ENCODE peak calls at places on chromosomes 5 and 9, in four cellular contexts. One of them, this sample, is unnamed. For H3K36me3, the result is how much of the 10 kb centered on the place peaks cover.

GRCh38 chr5:1033178-1033577 is 24.6 kb downstream of the NKD2 start:
- DNase-seq in IMR-90: no peak
- DNase-seq in right atrium auricular region: no peak
- DNase-seq in pancreas: no peak
- DNase-seq in this sample: no peak

GRCh38 chr9:136148766-136149165 is 30.1 kb upstream of the TMEM250 start:
- DNase-seq in IMR-90: no peak
- DNase-seq in pancreas: no peak
- DNase-seq in right atrium auricular region: no peak
- DNase-seq in this sample: no peak

GRCh38 chr5:117881426-117882230 is 1106.7 kb downstream of the DTWD2 start:
- DNase-seq in right atrium auricular region: no peak
- DNase-seq in pancreas: no peak
- DNase-seq in IMR-90: no peak
- DNase-seq in this sample: no peak

GRCh38 chr5:132839426-132840301 is 9.2 kb upstream of the SHROOM1 start:
- DNase-seq in right atrium auricular region: no peak
- DNase-seq in IMR-90: peak
- DNase-seq in pancreas: no peak
- DNase-seq in this sample: no peak

GRCh38 chr5:159022178-159022556 is 77.5 kb downstream of the EBF1 start:
- DNase-seq in pancreas: peak
- DNase-seq in IMR-90: peak
- DNase-seq in right atrium auricular region: peak
- DNase-seq in this sample: peak

GRCh38 chr9:114674076-114674797 is 7.8 kb downstream of the TEX48 start:
- DNase-seq in right atrium auricular region: no peak
- DNase-seq in pancreas: no peak
- DNase-seq in IMR-90: no peak
- DNase-seq in this sample: no peak

GRCh38 chr5:176185133-176185733 is 53.0 kb upstream of the SIMC1 start:
- DNase-seq in pancreas: no peak
- DNase-seq in right atrium auricular region: no peak
- DNase-seq in IMR-90: peak
- DNase-seq in this sample: no peak

GRCh38 chr5:12320331-12320730 is 416.1 kb upstream of the CTNND2 start:
- DNase-seq in IMR-90: no peak
- DNase-seq in pancreas: no peak
- DNase-seq in right atrium auricular region: no peak
- DNase-seq in this sample: no peak

GRCh38 chr9:110081395-110081794 is 126.6 kb downstream of the C9orf152 start:
- DNase-seq in IMR-90: peak
- DNase-seq in pancreas: no peak
- DNase-seq in right atrium auricular region: no peak
- DNase-seq in this sample: no peak

GRCh38 chr9:88537743-88538055 is 2.7 kb downstream of the NXNL2 start:
- DNase-seq in pancreas: no peak
- DNase-seq in right atrium auricular region: peak
- DNase-seq in IMR-90: peak
- DNase-seq in this sample: peak

GRCh38 chr5:169649486-169649885 is 12.4 kb downstream of the DOCK2 start:
- DNase-seq in pancreas: no peak
- DNase-seq in IMR-90: no peak
- DNase-seq in right atrium auricular region: no peak
- DNase-seq in this sample: no peak

GRCh38 chr5:1162276-1162675 is 39.1 kb upstream of the SLC6A19 start:
- DNase-seq in IMR-90: no peak
- DNase-seq in pancreas: no peak
- DNase-seq in right atrium auricular region: no peak
- DNase-seq in this sample: no peak

GRCh38 chr5:6291961-6292360 is 86.4 kb downstream of the MED10 start:
- DNase-seq in right atrium auricular region: no peak
- DNase-seq in pancreas: no peak
- DNase-seq in IMR-90: no peak
- DNase-seq in this sample: no peak

GRCh38 chr9:113844466-113844865 is 31.6 kb upstream of the ZNF618 start:
- DNase-seq in IMR-90: no peak
- DNase-seq in right atrium auricular region: no peak
- DNase-seq in pancreas: no peak
- DNase-seq in this sample: no peak

GRCh38 chr5:178770621-178771020 is 40.2 kb upstream of the ZNF354A start:
- DNase-seq in IMR-90: no peak
- DNase-seq in pancreas: no peak
- DNase-seq in right atrium auricular region: no peak
- DNase-seq in this sample: no peak

GRCh38 chr5:13498279-13498678 is 446.2 kb downstream of the DNAH5 start:
- DNase-seq in IMR-90: no peak
- DNase-seq in pancreas: no peak
- DNase-seq in right atrium auricular region: no peak
- DNase-seq in this sample: no peak

GRCh38 chr5:142215915-142216681 is 107.5 kb downstream of the NDFIP1 start:
- DNase-seq in IMR-90: peak
- DNase-seq in pancreas: peak
- DNase-seq in right atrium auricular region: peak
- DNase-seq in this sample: peak

GRCh38 chr5:88786217-88786560 is 96.8 kb downstream of the MEF2C start:
- DNase-seq in pancreas: no peak
- DNase-seq in IMR-90: no peak
- DNase-seq in right atrium auricular region: no peak
- DNase-seq in this sample: no peak

DNA sequence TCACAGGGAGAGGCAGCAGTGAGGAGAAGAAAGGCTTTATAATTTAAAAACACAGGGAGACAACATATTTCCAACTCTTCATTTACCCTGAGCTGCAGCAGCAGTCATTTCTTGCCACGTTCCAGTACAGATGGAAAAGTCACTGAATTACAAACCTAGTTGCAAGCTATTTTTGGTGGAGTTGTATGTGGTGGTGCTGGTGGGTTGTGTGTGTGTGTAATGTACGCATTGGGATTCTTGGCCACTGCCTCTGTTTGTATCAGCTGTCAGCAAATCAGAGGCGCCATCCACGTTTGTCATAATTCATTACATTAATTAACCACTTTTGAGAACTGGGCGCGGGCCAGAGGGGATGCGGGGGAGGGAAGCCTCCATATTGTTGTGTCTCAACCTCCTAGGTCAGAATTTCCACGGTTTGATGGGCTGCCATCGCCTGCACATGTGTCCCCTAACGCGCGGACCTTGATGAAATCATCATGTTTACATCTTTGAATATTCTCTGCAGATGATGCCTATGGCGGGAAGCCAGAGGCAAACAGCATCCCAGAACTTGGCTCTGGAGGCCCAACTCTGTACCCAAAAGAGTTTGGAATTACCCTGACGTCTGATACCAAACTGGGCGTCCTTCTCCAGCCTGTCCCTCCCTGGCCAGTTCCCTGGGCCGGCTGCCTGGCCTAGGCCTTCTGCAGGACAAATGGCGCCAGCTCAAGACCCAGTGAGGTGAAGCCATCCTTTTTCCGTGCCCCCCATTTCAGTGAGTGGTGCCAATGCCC is 54.8 kb downstream of the FGF18 start:
- DNase-seq in right atrium auricular region: no peak
- DNase-seq in pancreas: no peak
- DNase-seq in IMR-90: peak
- DNase-seq in this sample: no peak
- TF ChIP-seq CTCF in right atrium auricular region: no peak
- TF ChIP-seq CTCF in pancreas: no peak
- TF ChIP-seq CTCF in IMR-90: no peak
- TF ChIP-seq CTCF in this sample: no peak

DNA sequence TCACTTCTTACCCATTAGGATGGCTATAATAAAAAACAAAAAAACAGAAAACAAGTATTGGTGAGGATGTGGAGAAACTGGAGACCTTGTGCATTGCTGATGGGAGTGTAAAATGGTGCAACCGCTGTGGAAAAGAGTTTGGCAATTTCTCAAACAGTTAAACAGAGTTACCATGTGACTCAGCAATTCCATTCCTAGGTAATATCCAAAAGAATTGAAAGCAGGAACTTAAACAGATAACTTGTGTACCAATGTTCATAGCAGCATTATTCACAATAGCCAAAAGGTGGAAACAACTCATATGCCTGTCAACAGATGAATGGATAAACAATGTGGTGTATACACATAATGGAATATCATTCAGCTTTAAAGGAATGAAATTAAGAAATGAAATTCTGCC is 28.9 kb downstream of the DCP2 start:
- DNase-seq in IMR-90: peak
- DNase-seq in pancreas: no peak
- DNase-seq in right atrium auricular region: no peak
- DNase-seq in this sample: no peak
- H3K36me3 ChIP-seq in IMR-90: under half
- H3K36me3 ChIP-seq in pancreas: under half
- H3K36me3 ChIP-seq in right atrium auricular region: under half
- H3K36me3 ChIP-seq in this sample: under half

DNA sequence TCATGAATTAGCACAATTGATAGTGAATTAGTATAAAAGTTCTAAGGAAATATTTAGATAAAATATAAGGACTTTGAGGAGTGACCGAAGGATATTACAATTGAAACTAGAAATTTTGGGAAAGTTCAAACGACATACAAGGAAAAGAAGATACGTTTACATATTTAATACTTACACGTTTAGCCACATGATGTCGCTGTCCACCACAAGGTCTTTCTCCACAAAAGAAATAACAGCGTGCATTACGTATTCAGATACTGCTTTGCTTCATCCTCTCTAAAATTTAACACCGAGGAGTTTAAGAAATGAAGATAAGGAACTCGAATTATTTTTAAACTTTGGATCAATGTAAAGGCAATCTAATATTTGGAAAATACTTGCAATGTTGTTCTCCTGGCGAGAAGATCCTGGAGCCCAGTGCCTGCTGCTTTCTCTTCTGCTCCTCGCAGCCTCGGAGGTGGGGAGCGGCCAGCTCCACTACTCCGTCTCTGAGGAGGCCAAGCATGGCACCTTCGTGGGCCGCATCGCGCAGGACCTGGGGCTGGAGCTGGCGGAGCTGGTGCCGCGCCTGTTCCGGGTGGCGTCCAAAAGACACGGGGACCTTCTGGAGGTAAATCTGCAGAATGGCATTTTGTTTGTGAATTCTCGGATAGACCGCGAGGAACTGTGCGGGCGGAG is at the start of gene PCDHA3:
- DNase-seq in right atrium auricular region: no peak
- DNase-seq in IMR-90: peak
- DNase-seq in pancreas: no peak
- DNase-seq in this sample: no peak
- TF ChIP-seq CTCF in right atrium auricular region: no peak
- TF ChIP-seq CTCF in IMR-90: peak
- TF ChIP-seq CTCF in pancreas: no peak
- TF ChIP-seq CTCF in this sample: no peak

GRCh38 chr5:31492824-31493223 is 39.1 kb downstream of the DROSHA start:
- DNase-seq in pancreas: no peak
- DNase-seq in right atrium auricular region: no peak
- DNase-seq in IMR-90: peak
- DNase-seq in this sample: no peak
- H3K36me3 ChIP-seq in pancreas: under half
- H3K36me3 ChIP-seq in right atrium auricular region: half or more
- H3K36me3 ChIP-seq in IMR-90: under half
- H3K36me3 ChIP-seq in this sample: under half

DNA sequence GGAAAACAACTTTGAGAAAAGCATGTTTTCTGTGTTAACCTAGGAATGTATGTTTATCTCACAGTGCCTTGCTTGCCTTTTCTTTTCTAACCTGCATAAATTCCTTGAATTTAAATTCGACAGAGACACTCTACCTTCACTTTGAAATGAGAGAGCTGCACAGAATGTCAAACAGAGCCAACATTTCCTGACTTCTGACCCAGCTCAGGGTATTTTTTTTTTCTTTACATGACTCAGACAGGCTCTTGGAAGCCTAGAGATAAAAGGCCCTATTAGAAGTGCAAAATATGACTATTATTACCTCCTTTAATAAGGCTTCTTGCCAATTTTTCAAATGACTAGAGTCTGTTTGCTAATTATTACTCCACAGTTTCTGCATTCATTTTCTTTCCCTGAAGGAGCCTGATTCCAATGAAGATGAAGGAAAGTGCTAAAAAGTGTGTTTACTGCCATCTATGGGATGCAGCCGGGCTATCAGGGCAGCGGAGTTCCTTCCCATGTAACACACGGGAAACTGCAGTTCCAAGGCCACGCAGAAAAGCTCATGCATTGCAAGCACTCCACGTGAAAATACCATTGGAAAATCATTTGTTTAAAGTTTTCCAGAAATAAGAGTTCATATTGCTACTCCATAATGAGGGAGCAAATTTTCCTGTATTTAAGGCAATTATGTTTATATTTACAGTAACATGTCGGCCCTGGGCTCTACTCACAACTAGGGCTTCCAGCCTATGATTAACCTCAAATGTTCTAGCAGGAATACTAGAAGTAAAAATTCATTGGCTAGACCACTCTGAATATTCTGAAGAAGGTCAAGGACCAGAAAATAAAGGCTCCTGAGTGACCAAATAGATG is 485.6 kb downstream of the ZSWIM6 start:
- DNase-seq in pancreas: peak
- DNase-seq in right atrium auricular region: no peak
- DNase-seq in IMR-90: peak
- DNase-seq in this sample: no peak
- TF ChIP-seq CTCF in pancreas: peak
- TF ChIP-seq CTCF in right atrium auricular region: no peak
- TF ChIP-seq CTCF in IMR-90: peak
- TF ChIP-seq CTCF in this sample: peak

DNA sequence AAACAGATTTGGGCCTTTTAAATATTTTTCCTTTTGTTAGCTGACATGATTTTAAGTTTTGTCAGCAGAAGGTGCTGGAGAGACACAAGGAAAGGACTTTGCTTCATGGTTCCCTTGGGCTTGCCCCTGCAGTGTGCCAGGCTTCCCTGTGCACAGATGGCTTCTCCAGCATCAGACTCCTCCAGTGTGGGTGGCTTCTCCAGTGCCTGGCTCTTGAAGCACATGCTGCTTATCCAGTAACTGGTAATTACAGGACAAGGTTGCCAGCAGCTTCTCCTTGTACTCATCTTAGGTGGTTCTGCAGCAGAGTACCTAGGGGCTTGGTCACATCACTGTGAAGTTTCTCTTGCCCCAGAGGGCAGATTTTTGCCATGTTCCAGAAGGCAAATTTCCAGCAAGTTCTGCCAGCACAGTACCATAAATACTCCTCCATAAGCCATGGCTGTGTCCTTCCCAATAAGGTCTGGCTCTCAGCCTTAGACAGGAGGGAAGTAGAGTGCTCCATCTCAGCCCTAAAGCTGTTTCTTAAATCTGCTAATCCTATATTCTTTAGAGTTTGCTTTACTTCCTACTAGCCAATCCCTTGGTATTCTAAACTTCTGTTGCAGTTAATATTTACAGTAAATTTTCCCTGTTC is 62.4 kb downstream of the PJA2 start:
- DNase-seq in right atrium auricular region: no peak
- DNase-seq in pancreas: no peak
- DNase-seq in IMR-90: no peak
- DNase-seq in this sample: no peak
- H3K36me3 ChIP-seq in right atrium auricular region: under half
- H3K36me3 ChIP-seq in pancreas: under half
- H3K36me3 ChIP-seq in IMR-90: under half
- H3K36me3 ChIP-seq in this sample: under half

This sample was measured in lung.